ENCODE peak calls at places on chromosomes 12 and 14, in four cellular contexts. Z, F, U and S are unnamed samples.

GRCh38 chr12:84247931-84248330 is 664.7 kb downstream of the SLC6A15 start:
- DNase-seq in Z (no peak), F (no peak), U (no peak), S (no peak)

GRCh38 chr12:45827974-45828373 is 98.5 kb downstream of the ARID2 start:
- DNase-seq in Z (no peak), F (no peak), U (no peak), S (no peak)

GRCh38 chr12:45235087-45236025 is 19.5 kb downstream of the ANO6 start:
- DNase-seq in Z (peak), F (peak), U (no peak), S (peak)

GRCh38 chr12:104852904-104853303 is 105.2 kb downstream of the SLC41A2 start:
- DNase-seq in Z (no peak), F (no peak), U (no peak), S (no peak)

GRCh38 chr12:10453144-10453543 is at the start of gene KLRC1:
- DNase-seq in Z (no peak), F (no peak), U (no peak), S (no peak)

GRCh38 chr14:22381751-22382150 is 207.3 kb downstream of the DAD1 start:
- DNase-seq in Z (peak), F (no peak), U (no peak), S (no peak)

GRCh38 chr12:105852958-105853357 is 285.8 kb downstream of the NUAK1 start:
- DNase-seq in Z (no peak), F (no peak), U (no peak), S (no peak)

GRCh38 chr12:53219956-53220856 is 11.8 kb downstream of the RARG start:
- DNase-seq in Z (peak), F (peak), U (peak), S (peak)

GRCh38 chr14:59190372-59190771 is 1.9 kb downstream of the DAAM1 start:
- DNase-seq in Z (peak), F (no peak), U (no peak), S (peak)

GRCh38 chr14:54480830-54481562 is 7.8 kb downstream of the GMFB start:
- DNase-seq in Z (no peak), F (no peak), U (no peak), S (no peak)

GRCh38 chr12:130649646-130650045 is 66.5 kb downstream of the RIMBP2 start:
- DNase-seq in Z (no peak), F (no peak), U (no peak), S (no peak)

GRCh38 chr14:77485901-77486678 is 12.5 kb downstream of the ISM2 start:
- DNase-seq in Z (no peak), F (peak), U (no peak), S (no peak)

GRCh38 chr12:29309320-29309902 is 71.6 kb downstream of the ERGIC2 start:
- DNase-seq in Z (peak), F (peak), U (no peak), S (no peak)

GRCh38 chr14:90301580-90302181 is 30.1 kb downstream of the NRDE2 start:
- DNase-seq in Z (peak), F (peak), U (no peak), S (no peak)

GRCh38 chr12:75334384-75335030 is at the start of gene GLIPR1L1:
- DNase-seq in Z (peak), F (peak), U (peak), S (peak)

GRCh38 chr12:52748578-52748977 is 28.6 kb downstream of the KRT76 start:
- DNase-seq in Z (no peak), F (no peak), U (no peak), S (no peak)

GRCh38 chr14:99175331-99176155 is 96.5 kb downstream of the BCL11B start:
- DNase-seq in Z (no peak), F (no peak), U (peak), S (peak)

GRCh38 chr12:63802012-63802608 is 22.4 kb downstream of the RXYLT1 start:
- DNase-seq in Z (peak), F (peak), U (no peak), S (no peak)

GRCh38 chr12:2617365-2617764 is 177.4 kb upstream of the FKBP4 start:
- DNase-seq in Z (no peak), F (no peak), U (no peak), S (peak)

GRCh38 chr12:7327913-7328312 is 24.0 kb downstream of the ACSM4 start:
- DNase-seq in Z (no peak), F (no peak), U (no peak), S (no peak)

GRCh38 chr12:2161478-2161877 is 108.7 kb downstream of the CACNA1C start:
- DNase-seq in Z (no peak), F (no peak), U (no peak), S (no peak)

GRCh38 chr12:46253544-46254162 is 15.2 kb downstream of the SLC38A1 start:
- DNase-seq in Z (no peak), F (no peak), U (no peak), S (no peak)

DNA sequence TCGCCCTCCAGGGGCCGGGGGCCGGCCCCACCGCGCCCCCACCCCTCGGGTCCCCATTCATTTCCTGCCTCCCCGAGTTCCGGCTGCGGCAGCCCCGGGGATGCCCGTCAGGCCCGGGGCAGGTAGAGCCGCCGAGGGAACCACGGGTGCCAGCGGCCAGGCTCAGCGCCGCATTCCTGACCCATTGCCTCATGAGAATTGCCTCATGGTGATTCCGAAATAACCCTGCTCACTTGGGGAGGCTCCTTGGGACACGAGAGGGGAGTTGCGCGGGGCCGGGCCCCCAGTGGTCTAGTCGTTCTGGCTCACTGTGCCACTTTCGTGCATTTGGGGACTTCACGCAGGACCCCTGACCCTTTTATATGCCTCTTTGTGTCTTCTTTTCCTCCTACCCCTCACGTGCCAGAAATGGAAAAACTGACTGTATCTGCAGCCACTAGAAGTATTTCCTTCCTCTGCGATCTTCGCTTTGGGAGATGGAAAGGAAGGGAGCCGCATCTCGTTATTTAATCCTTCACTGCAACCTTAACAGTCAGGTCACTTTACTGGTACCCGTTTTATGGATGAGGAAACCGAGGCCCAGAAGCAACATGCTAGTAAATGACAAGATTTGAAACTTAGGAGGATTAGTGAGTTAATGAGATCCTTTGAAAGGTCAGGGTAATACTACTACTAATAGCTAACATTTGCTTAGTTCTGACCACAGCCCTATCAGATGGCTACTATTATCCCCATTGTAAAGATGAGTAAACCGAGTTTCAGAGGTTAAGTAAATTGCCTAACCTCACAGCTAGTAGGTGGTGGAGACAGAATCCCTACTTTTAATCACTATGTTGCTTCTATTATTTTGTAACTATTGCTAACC is 754 bp downstream of the PTPN11 start:
- DNase-seq in Z (peak), F (peak), U (no peak), S (peak)
- H2AK5ac ChIP-seq in Z (no peak), F (peak), U (peak), S (no peak)

DNA sequence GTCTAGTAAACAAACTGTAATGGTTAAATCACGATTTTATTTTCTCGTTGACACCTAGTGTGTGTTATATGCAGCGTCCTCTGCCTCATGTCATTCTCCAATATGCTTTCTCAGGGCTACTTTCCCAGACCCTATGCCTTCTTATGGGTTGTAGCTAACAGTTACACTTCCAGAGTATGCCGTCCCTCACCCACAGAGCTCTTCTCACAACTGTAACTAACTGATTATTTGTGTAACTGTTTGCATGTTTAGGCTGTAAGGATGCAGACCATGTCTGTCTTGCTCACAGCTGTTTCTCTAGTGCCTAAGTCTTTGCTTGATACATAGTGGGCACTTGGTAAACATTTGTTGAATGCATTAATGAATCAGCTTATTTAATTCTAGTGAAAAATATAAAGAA is 417.5 kb downstream of the ZFP36L1 start:
- DNase-seq in Z (no peak), F (no peak), U (no peak), S (no peak)
- H3K56ac ChIP-seq in Z (no peak), F (no peak), U (no peak), S (no peak)

GRCh38 chr12:55845785-55846496 is 3.2 kb upstream of the MMP19 start:
- DNase-seq in Z (no peak), F (no peak), U (no peak), S (no peak)

GRCh38 chr12:55840581-55841351 is 2.0 kb downstream of the MMP19 start:
- DNase-seq in Z (no peak), F (no peak), U (no peak), S (no peak)

GRCh38 chr12:55845349-55845748 is 2.6 kb upstream of the MMP19 start:
- DNase-seq in Z (no peak), F (no peak), U (no peak), S (no peak)

GRCh38 chr12:55842681-55843429 is at the start of gene MMP19:
- DNase-seq in Z (peak), F (peak), U (no peak), S (peak)

DNA sequence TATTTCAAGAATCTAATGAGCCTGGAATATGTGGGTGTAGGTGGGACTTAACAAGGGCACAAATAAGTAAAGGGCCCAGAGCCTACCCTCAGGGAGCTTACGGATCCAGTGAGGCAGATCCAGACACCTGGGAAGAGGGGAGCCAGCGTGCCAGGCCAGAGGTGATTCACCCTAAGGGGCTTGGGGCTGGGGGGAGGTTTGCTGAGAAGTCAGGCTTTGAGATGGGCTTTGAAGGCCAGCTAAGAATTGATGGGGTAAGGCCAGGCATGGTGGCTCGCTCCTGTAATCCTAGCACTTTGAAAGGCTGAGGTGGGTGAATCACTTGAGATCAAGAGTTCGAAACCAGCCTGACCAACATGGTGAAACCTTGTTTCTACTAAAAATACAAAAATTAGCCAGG is 695 bp upstream of the MMP19 start:
- DNase-seq in Z (no peak), F (no peak), U (no peak), S (peak)
- H2AK5ac ChIP-seq in Z (no peak), F (peak), U (no peak), S (no peak)

GRCh38 chr14:36625436-36625835 is 36.2 kb upstream of the PAX9 start:
- DNase-seq in Z (no peak), F (no peak), U (no peak), S (no peak)
- H3K56ac ChIP-seq in Z (no peak), F (no peak), U (no peak), S (no peak)